ENCODE peak calls at places on chromosomes 16 and 17, in four cellular contexts. One of them, this sample, is unnamed.

GRCh38 chr17:16267174-16267573 is 50.2 kb downstream of the PIGL start:
- DNase-seq in choroid plexus epithelial cell: no peak
- DNase-seq in SJCRH30: no peak
- DNase-seq in COR-L47: no peak
- DNase-seq in this sample: no peak

GRCh38 chr16:81815429-81815766 is 36.3 kb downstream of the PLCG2 start:
- DNase-seq in choroid plexus epithelial cell: no peak
- DNase-seq in SJCRH30: no peak
- DNase-seq in COR-L47: no peak
- DNase-seq in this sample: no peak

GRCh38 chr16:47371615-47372014 is 89.2 kb downstream of the ITFG1 start:
- DNase-seq in choroid plexus epithelial cell: no peak
- DNase-seq in SJCRH30: no peak
- DNase-seq in COR-L47: no peak
- DNase-seq in this sample: no peak

GRCh38 chr17:76240461-76241204 is at the start of gene RNF157:
- DNase-seq in choroid plexus epithelial cell: peak
- DNase-seq in SJCRH30: peak
- DNase-seq in COR-L47: peak
- DNase-seq in this sample: peak

GRCh38 chr16:54430491-54431030 is 144.0 kb upstream of the IRX3 start:
- DNase-seq in choroid plexus epithelial cell: peak
- DNase-seq in SJCRH30: peak
- DNase-seq in COR-L47: no peak
- DNase-seq in this sample: no peak

GRCh38 chr16:71507061-71507460 is 17.9 kb upstream of the ZNF19 start:
- DNase-seq in choroid plexus epithelial cell: no peak
- DNase-seq in SJCRH30: no peak
- DNase-seq in COR-L47: no peak
- DNase-seq in this sample: no peak

GRCh38 chr17:2954898-2955445 is 108.4 kb downstream of the OR1D5 start:
- DNase-seq in choroid plexus epithelial cell: peak
- DNase-seq in SJCRH30: peak
- DNase-seq in COR-L47: no peak
- DNase-seq in this sample: no peak

GRCh38 chr17:57861737-57862409 is 12.0 kb upstream of the MRPS23 start:
- DNase-seq in choroid plexus epithelial cell: no peak
- DNase-seq in SJCRH30: no peak
- DNase-seq in COR-L47: no peak
- DNase-seq in this sample: peak

GRCh38 chr17:65039349-65039988 is 17.1 kb downstream of the GNA13 start:
- DNase-seq in choroid plexus epithelial cell: no peak
- DNase-seq in SJCRH30: no peak
- DNase-seq in COR-L47: no peak
- DNase-seq in this sample: no peak

This sample was measured in NCI-H146.